ENCODE peak calls at places on chromosomes 16 and 17, in seven cellular contexts. X is endodermal cell, C is left ventricle myocardium inferior, T is ovary, A is GM23338, Q is colonic mucosa, V is mammary epithelial cell. S is an unnamed sample.

GRCh38 chr17:77899494-77899893 is 59.0 kb upstream of the TNRC6C start:
- DNase-seq in X (no peak), C (no peak), T (no peak), A (no peak), Q (no peak), V (no peak), S (no peak)

GRCh38 chr16:69693916-69694315 is 32.4 kb downstream of the NQO1 start:
- DNase-seq in X (no peak), C (no peak), T (no peak), A (no peak), Q (no peak), V (no peak), S (no peak)

GRCh38 chr16:47197536-47198179 is 53.9 kb upstream of the NETO2 start:
- DNase-seq in X (no peak), C (peak; percentile 63), T (no peak), A (no peak), Q (no peak), V (no peak), S (no peak)

GRCh38 chr17:42760652-42761581 is at the start of gene RAMP2:
- DNase-seq in X (peak; percentile 84), C (peak; percentile 36), T (peak; percentile 45), A (peak; percentile 73), Q (no peak), V (no peak), S (peak; percentile 44)

GRCh38 chr17:3965123-3965800 is 1.0 kb upstream of the ATP2A3 start:
- DNase-seq in X (peak; percentile 95), C (peak; percentile 59), T (no peak), A (peak; percentile 90), Q (peak; percentile 94), V (peak; percentile 21), S (peak; percentile 71)

GRCh38 chr16:75372236-75372856 is 61.0 kb downstream of the CFDP1 start:
- DNase-seq in X (no peak), C (no peak), T (no peak), A (no peak), Q (no peak), V (no peak), S (no peak)

GRCh38 chr16:17173134-17173729 is 297.5 kb downstream of the XYLT1 start:
- DNase-seq in X (no peak), C (peak; percentile 24), T (no peak), A (no peak), Q (peak; percentile 31), V (peak; percentile 1), S (no peak)

GRCh38 chr17:77690271-77691161 is 268.0 kb upstream of the TNRC6C start:
- DNase-seq in X (peak; percentile 33), C (no peak), T (no peak), A (no peak), Q (no peak), V (no peak), S (no peak)

GRCh38 chr16:10120953-10121352 is 61.3 kb downstream of the GRIN2A start:
- DNase-seq in X (no peak), C (no peak), T (no peak), A (no peak), Q (no peak), V (peak; percentile 36), S (no peak)

GRCh38 chr17:82257473-82257872 is 16.0 kb downstream of the CSNK1D start:
- DNase-seq in X (peak; percentile 90), C (no peak), T (no peak), A (peak; percentile 65), Q (no peak), V (peak; percentile 67), S (no peak)

GRCh38 chr17:20302191-20302917 is 165.0 kb downstream of the LGALS9B start:
- DNase-seq in X (peak; percentile 37), C (no peak), T (peak; percentile 62), A (no peak), Q (no peak), V (no peak), S (no peak)

GRCh38 chr16:87499189-87499486 is 6.3 kb upstream of the ZCCHC14 start:
- DNase-seq in X (no peak), C (no peak), T (no peak), A (no peak), Q (no peak), V (peak; percentile 84), S (no peak)

GRCh38 chr16:15770107-15770506 is 86.7 kb downstream of the MYH11 start:
- DNase-seq in X (no peak), C (no peak), T (no peak), A (no peak), Q (no peak), V (no peak), S (no peak)

GRCh38 chr17:63955232-63955631 is 17.5 kb downstream of the SCN4A start:
- DNase-seq in X (no peak), C (no peak), T (no peak), A (no peak), Q (no peak), V (no peak), S (no peak)

GRCh38 chr17:63497708-63498483 is 21.0 kb downstream of the ACE start:
- DNase-seq in X (peak; percentile 94), C (no peak), T (no peak), A (peak; percentile 85), Q (no peak), V (no peak), S (no peak)

GRCh38 chr17:7403043-7403901 is 625 bp downstream of the TMEM256 start:
- DNase-seq in X (no peak), C (peak; percentile 80), T (peak; percentile 70), A (peak; percentile 78), Q (peak; percentile 80), V (no peak), S (no peak)

GRCh38 chr17:42889809-42890208 is 10.8 kb upstream of the G6PC1 start:
- DNase-seq in X (peak; percentile 26), C (peak; percentile 31), T (no peak), A (no peak), Q (no peak), V (no peak), S (no peak)

GRCh38 chr17:55532670-55533069 is 21.4 kb upstream of the SMIM36 start:
- DNase-seq in X (no peak), C (no peak), T (no peak), A (no peak), Q (no peak), V (no peak), S (no peak)

GRCh38 chr16:8572919-8573724 is 17.2 kb downstream of the TMEM114 start:
- DNase-seq in X (peak; percentile 86), C (no peak), T (no peak), A (peak; percentile 92), Q (no peak), V (peak; percentile 24), S (no peak)

GRCh38 chr17:43171761-43172487 is 910 bp downstream of the NBR1 start:
- DNase-seq in X (peak; percentile 66), C (no peak), T (peak; percentile 62), A (peak; percentile 34), Q (peak; percentile 56), V (peak; percentile 88), S (peak; percentile 20)

GRCh38 chr16:2786826-2787151 is 571 bp downstream of the PRSS33 start:
- DNase-seq in X (no peak), C (no peak), T (no peak), A (no peak), Q (no peak), V (no peak), S (no peak)

GRCh38 chr17:66655461-66655860 is 179.5 kb upstream of the CACNG5 start:
- DNase-seq in X (no peak), C (no peak), T (no peak), A (no peak), Q (no peak), V (no peak), S (no peak)

GRCh38 chr17:74937064-74938051 is 1.7 kb downstream of the OTOP3 start:
- DNase-seq in X (peak; percentile 82), C (no peak), T (no peak), A (peak; percentile 55), Q (no peak), V (no peak), S (no peak)

GRCh38 chr16:74521691-74522090 is 85.2 kb downstream of the GLG1 start:
- DNase-seq in X (peak; percentile 43), C (no peak), T (no peak), A (peak; percentile 5), Q (no peak), V (no peak), S (no peak)

GRCh38 chr16:66510711-66511614 is 39.0 kb downstream of the TK2 start:
- DNase-seq in X (no peak), C (peak; percentile 31), T (peak; percentile 74), A (no peak), Q (no peak), V (no peak), S (no peak)

GRCh38 chr17:67053438-67054000 is 9.2 kb downstream of the CACNG1 start:
- DNase-seq in X (peak; percentile 35), C (no peak), T (no peak), A (no peak), Q (no peak), V (no peak), S (no peak)

GRCh38 chr16:86337581-86338402 is 172.5 kb upstream of the FOXF1 start:
- DNase-seq in X (no peak), C (no peak), T (no peak), A (no peak), Q (no peak), V (no peak), S (no peak)

GRCh38 chr17:19641687-19642372 is 6.7 kb upstream of the ALDH3A2 start:
- DNase-seq in X (no peak), C (no peak), T (no peak), A (no peak), Q (no peak), V (peak; percentile 43), S (no peak)

GRCh38 chr17:77382356-77382911 is 241.7 kb downstream of the SEC14L1 start:
- DNase-seq in X (peak; percentile 80), C (no peak), T (peak; percentile 44), A (no peak), Q (no peak), V (no peak), S (no peak)

GRCh38 chr16:71461686-71462648 is at the start of gene ZNF23:
- DNase-seq in X (peak; percentile 92), C (peak; percentile 87), T (peak; percentile 88), A (peak; percentile 83), Q (peak; percentile 86), V (peak; percentile 70), S (peak; percentile 90)
- TF ChIP-seq CTCF in X (peak; percentile 36), C (peak; percentile 16), T (peak; percentile 26), A (peak; percentile 13), Q (no peak), V (peak; percentile 28), S (peak; percentile 45)

DNA sequence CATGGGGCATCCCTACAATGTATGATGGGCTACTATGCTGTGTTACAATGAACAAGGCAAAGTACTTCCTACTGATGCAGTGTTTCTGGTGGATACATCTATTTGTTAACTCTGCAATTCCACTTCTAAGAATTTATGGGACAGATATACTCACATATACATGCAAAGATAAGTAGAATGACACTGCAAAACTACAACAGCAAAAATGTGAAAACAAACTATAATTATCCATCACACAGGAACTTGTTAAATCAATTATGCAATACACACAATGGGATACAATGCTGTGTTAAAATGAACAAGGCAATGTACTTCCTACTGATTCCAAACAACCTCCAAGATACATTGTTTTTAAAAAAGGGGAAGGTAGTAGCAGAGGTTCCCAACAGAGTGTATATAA is 3.2 kb downstream of the DDX52 start:
- DNase-seq in X (no peak), C (no peak), T (no peak), A (no peak), Q (no peak), V (no peak), S (no peak)
- H3K4me3 ChIP-seq in X (no peak overlapping the region), C (no peak overlapping the region), T (no peak overlapping the region), A (no peak overlapping the region), Q (no peak overlapping the region), V (no peak overlapping the region), S (no peak overlapping the region)

GRCh38 chr17:78972507-78973105 is 7.1 kb downstream of the LGALS3BP start:
- DNase-seq in X (peak; percentile 73), C (no peak), T (peak; percentile 35), A (no peak), Q (no peak), V (no peak), S (no peak)
- TF ChIP-seq CTCF in X (peak; percentile 48), C (no peak), T (no peak), A (no peak), Q (no peak), V (no peak), S (no peak)

GRCh38 chr17:49012893-49013255 is 15.7 kb downstream of the IGF2BP1 start:
- DNase-seq in X (no peak), C (no peak), T (no peak), A (peak; percentile 24), Q (no peak), V (no peak), S (no peak)
- H3K4me3 ChIP-seq in X (peak overlapping the region; percentile 71), C (no peak overlapping the region), T (no peak overlapping the region), A (peak overlapping the region; percentile 58), Q (no peak overlapping the region), V (no peak overlapping the region), S (no peak overlapping the region)